ENCODE peak calls at places on chromosomes 11 and 22, in six cellular contexts. D is adrenal gland, Q is bronchial epithelial cell, N is pancreas, O is left ventricle myocardium inferior, B is dorsolateral prefrontal cortex. M is an unnamed sample.

GRCh38 chr11:40186401-40187091 is 1272.9 kb downstream of the LRRC4C start:
- DNase-seq in D (no peak), N (no peak), Q (no peak), B (no peak), O (no peak), M (no peak)

GRCh38 chr11:27914080-27914479 is 193.9 kb downstream of the KIF18A start:
- DNase-seq in Q (peak; percentile 59), D (no peak), O (no peak), N (no peak), B (no peak), M (no peak)

GRCh38 chr11:33411751-33412150 is 154.6 kb downstream of the HIPK3 start:
- DNase-seq in D (no peak), B (no peak), O (no peak), Q (no peak), N (no peak), M (peak; percentile 51)

GRCh38 chr11:111443640-111444039 is 64.6 kb upstream of the POU2AF1 start:
- DNase-seq in N (no peak), O (no peak), D (no peak), B (no peak), Q (no peak), M (no peak)

GRCh38 chr11:17748761-17749721 is 14.5 kb downstream of the KCNC1 start:
- DNase-seq in D (no peak), O (no peak), B (peak; percentile 42), Q (no peak), N (no peak), M (no peak)

GRCh38 chr11:133955945-133956421 is 785 bp downstream of the IGSF9B start:
- DNase-seq in N (no peak), D (no peak), B (no peak), O (no peak), Q (no peak), M (no peak)

GRCh38 chr11:67606150-67606476 is 623 bp upstream of the NDUFV1 start:
- DNase-seq in B (no peak), N (no peak), Q (no peak), O (no peak), D (no peak), M (no peak)

GRCh38 chr22:49007013-49007653 is 820.5 kb downstream of the BRD1 start:
- DNase-seq in Q (no peak), N (no peak), B (peak; percentile 23), D (no peak), O (no peak), M (no peak)

GRCh38 chr11:117071344-117071787 is 26.9 kb downstream of the SIK3 start:
- DNase-seq in Q (no peak), B (no peak), N (no peak), D (peak; percentile 77), O (no peak), M (no peak)

GRCh38 chr11:29159552-29160465 is 857.0 kb downstream of the KCNA4 start:
- DNase-seq in B (no peak), N (no peak), O (no peak), D (peak; percentile 42), Q (peak; percentile 58), M (peak; percentile 47)

GRCh38 chr22:22957090-22957489 is 69.5 kb downstream of the IGLL5 start:
- DNase-seq in D (no peak), Q (no peak), N (no peak), O (no peak), B (no peak), M (no peak)

GRCh38 chr22:29186302-29186701 is 19.4 kb upstream of the EMID1 start:
- DNase-seq in B (no peak), N (no peak), Q (no peak), O (no peak), D (no peak), M (no peak)

GRCh38 chr11:86149813-86150212 is 80.9 kb upstream of the PICALM start:
- DNase-seq in B (no peak), O (no peak), Q (no peak), N (no peak), D (no peak), M (no peak)

GRCh38 chr11:131622193-131622592 is 251.8 kb downstream of the NTM start:
- DNase-seq in Q (no peak), B (no peak), N (no peak), O (no peak), D (no peak), M (no peak)

GRCh38 chr11:529740-530411 is 5.5 kb downstream of the HRAS start:
- DNase-seq in N (peak; percentile 54), Q (no peak), D (no peak), B (no peak), O (no peak), M (no peak)

GRCh38 chr11:15883349-15883961 is 472.9 kb downstream of the SOX6 start:
- DNase-seq in Q (no peak), O (no peak), B (no peak), D (no peak), N (no peak), M (no peak)

GRCh38 chr11:45926001-45926401 is 3.5 kb downstream of the LARGE2 start:
- DNase-seq in Q (no peak), D (no peak), N (no peak), O (peak; percentile 9), B (peak; percentile 40), M (no peak)

GRCh38 chr22:30325724-30326703 is 727 bp downstream of the TBC1D10A start:
- DNase-seq in O (no peak), D (peak; percentile 42), Q (no peak), N (peak; percentile 60), B (no peak), M (peak; percentile 57)

GRCh38 chr22:29310863-29311339 is 4.5 kb downstream of the GAS2L1 start:
- DNase-seq in O (peak; percentile 95), N (peak; percentile 94), Q (peak; percentile 91), D (peak; percentile 98), B (peak; percentile 96), M (peak; percentile 56)

GRCh38 chr11:120385110-120385509 is 48.9 kb downstream of the ARHGEF12 start:
- DNase-seq in Q (no peak), B (no peak), O (no peak), D (no peak), N (no peak), M (no peak)

DNA sequence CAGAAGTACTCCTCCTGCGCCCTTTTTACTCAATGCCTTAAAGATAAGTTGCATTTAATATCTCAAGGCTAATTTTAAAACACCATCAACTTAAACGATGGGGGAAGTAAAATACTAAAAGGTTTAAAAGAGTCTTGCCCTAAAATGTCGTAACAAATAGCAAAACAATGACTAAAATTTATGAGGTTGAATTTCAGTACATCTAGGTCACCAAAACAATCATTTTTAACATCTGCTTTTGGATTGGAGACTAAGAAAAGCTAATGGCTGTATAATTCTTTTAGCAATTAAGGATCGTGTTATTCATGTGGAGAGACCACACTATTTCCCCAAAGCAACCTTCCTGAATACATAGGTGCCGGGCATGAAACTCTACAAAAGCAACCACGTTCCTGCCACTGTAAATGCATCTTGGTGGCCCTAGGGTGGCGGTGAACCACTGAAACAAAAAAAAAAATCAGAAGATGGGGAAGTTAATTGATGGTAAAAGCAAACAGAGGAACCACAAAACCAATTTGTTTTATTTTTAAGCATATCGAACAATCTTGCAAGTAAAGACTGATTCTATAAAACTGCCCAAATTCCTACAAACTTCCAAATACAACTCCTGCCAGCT is 45.8 kb downstream of the CELF1 start:
- DNase-seq in N (no peak), O (no peak), Q (no peak), B (no peak), D (no peak), M (peak; percentile 55)
- TF ChIP-seq CTCF in N (no peak), O (no peak), Q (no peak), B (no peak), D (no peak), M (no peak)

GRCh38 chr11:78046486-78046854 is 17.2 kb upstream of the THRSP start:
- DNase-seq in B (no peak), Q (no peak), O (no peak), N (no peak), D (no peak), M (no peak)
- TF ChIP-seq CTCF in B (no peak), Q (no peak), O (peak; percentile 5), N (no peak), D (no peak), M (no peak)

DNA sequence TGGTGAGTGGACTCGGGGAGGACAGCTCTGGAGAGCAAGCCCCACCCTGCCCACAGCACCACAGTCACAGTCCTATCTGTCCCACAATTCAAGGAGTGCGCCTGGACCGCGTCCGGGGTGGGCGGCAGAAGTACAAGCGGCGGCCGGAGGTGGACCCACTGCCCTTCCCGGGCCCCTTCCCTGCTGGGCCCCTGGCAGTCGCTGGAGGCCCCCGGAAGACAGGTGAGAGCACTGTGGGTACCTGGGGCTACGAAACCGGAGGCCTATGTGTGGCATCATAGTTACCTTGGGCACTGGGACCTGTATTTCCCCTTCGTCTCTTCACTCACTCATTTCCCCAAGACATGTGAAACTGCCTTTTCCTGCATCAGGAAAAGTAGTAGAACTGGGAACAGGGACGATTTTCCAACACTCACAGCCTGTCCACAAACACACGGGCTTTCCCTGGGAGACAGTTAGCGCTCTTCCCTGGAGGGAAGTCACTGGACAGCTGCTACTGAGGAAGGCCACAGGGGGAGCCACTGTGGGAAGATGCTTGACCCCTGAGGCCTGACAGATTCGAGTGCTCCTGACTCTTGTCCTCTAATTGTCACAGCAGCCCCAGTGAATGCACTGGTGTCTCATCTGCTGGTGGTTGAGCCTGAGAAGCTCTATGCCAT is 3.1 kb downstream of the TRMT112 start:
- DNase-seq in B (no peak), D (no peak), N (no peak), O (no peak), Q (no peak), M (no peak)
- TF ChIP-seq CTCF in B (no peak), D (no peak), N (no peak), O (no peak), Q (peak; percentile 20), M (no peak)

GRCh38 chr11:30852645-30853044 is 266.5 kb upstream of the MPPED2 start:
- DNase-seq in N (no peak), D (no peak), B (no peak), O (no peak), Q (no peak), M (no peak)

GRCh38 chr11:30853470-30853869 is 267.3 kb upstream of the MPPED2 start:
- DNase-seq in O (no peak), B (no peak), D (no peak), N (no peak), Q (no peak), M (no peak)

GRCh38 chr11:30852091-30852490 is 265.9 kb upstream of the MPPED2 start:
- DNase-seq in D (no peak), O (no peak), Q (no peak), N (no peak), B (no peak), M (no peak)

GRCh38 chr11:30859709-30860108 is 273.6 kb upstream of the MPPED2 start:
- DNase-seq in O (no peak), B (no peak), D (no peak), Q (no peak), N (no peak), M (no peak)

GRCh38 chr11:30855383-30856006 is 269.3 kb upstream of the MPPED2 start:
- DNase-seq in B (no peak), Q (peak; percentile 22), O (no peak), N (no peak), D (no peak), M (no peak)
- TF ChIP-seq CTCF in B (peak; percentile 58), Q (no peak), O (peak; percentile 67), N (no peak), D (peak; percentile 63), M (no peak)

GRCh38 chr11:93740802-93741093 is 547 bp downstream of the TAF1D start:
- DNase-seq in N (peak; percentile 70), Q (peak; percentile 30), O (peak; percentile 48), D (peak; percentile 63), B (no peak), M (peak; percentile 85)
- TF ChIP-seq CTCF in N (no peak), Q (no peak), O (no peak), D (no peak), B (no peak), M (no peak)

GRCh38 chr22:43066844-43067385 is 22.3 kb downstream of the TTLL1 start:
- DNase-seq in Q (peak; percentile 34), B (no peak), N (no peak), O (no peak), D (peak; percentile 33), M (no peak)
- TF ChIP-seq CTCF in Q (no peak), B (no peak), N (no peak), O (no peak), D (no peak), M (no peak)

M was measured in GM12865.